ENCODE peak calls at places on chromosomes 3 and 15, in nine cellular contexts. U is M059J, C is HT-29, O is H9, E is D341Med, T is ovary, D is GM20000, R is EH, A is astrocyte of the spinal cord. Y is an unnamed sample.

GRCh38 chr15:39575180-39575579 is 5.7 kb upstream of the THBS1 start:
- DNase-seq in C (no peak), U (no peak), A (no peak), D (no peak), R (no peak), T (no peak), O (no peak), E (no peak), Y (no peak)

GRCh38 chr3:73716418-73716817 is 91.7 kb upstream of the PDZRN3 start:
- DNase-seq in R (peak; percentile 72), O (no peak), T (no peak), A (peak; percentile 62), U (peak; percentile 31), D (no peak), E (no peak), C (no peak), Y (peak; percentile 32)

GRCh38 chr3:39447637-39448483 is 19.6 kb upstream of the MOBP start:
- DNase-seq in D (peak; percentile 85), U (peak; percentile 72), T (peak; percentile 54), A (peak; percentile 78), R (peak; percentile 81), E (peak; percentile 81), O (peak; percentile 82), C (peak; percentile 74), Y (peak; percentile 96)

GRCh38 chr3:133568294-133569014 is 5.0 kb upstream of the CDV3 start:
- DNase-seq in T (no peak), O (no peak), A (peak; percentile 87), R (peak; percentile 95), D (no peak), U (peak; percentile 99), E (no peak), C (no peak), Y (peak; percentile 66)

GRCh38 chr3:188631291-188632010 is 477.5 kb downstream of the LPP start:
- DNase-seq in E (no peak), D (no peak), U (peak; percentile 89), T (no peak), C (no peak), R (peak; percentile 92), A (peak; percentile 81), O (no peak), Y (peak; percentile 64)

GRCh38 chr15:45179221-45179985 is 8.4 kb downstream of the SHF start:
- DNase-seq in D (peak; percentile 56), R (peak; percentile 22), O (peak; percentile 81), C (peak; percentile 92), E (peak; percentile 68), A (no peak), U (peak; percentile 42), T (no peak), Y (peak; percentile 42)

GRCh38 chr3:126434931-126435411 is 40.3 kb downstream of the CFAP100 start:
- DNase-seq in O (peak; percentile 19), A (no peak), T (no peak), D (no peak), U (no peak), R (no peak), E (no peak), C (no peak), Y (no peak)

GRCh38 chr3:166114448-166114847 is 277.2 kb upstream of the BCHE start:
- DNase-seq in R (no peak), C (no peak), T (no peak), O (no peak), A (no peak), U (peak; percentile 9), E (no peak), D (no peak), Y (no peak)

GRCh38 chr3:124424396-124424795 is 305.9 kb upstream of the UMPS start:
- DNase-seq in C (no peak), O (no peak), A (no peak), U (no peak), R (no peak), D (no peak), T (no peak), E (peak; percentile 58), Y (no peak)

GRCh38 chr3:194397757-194398312 is 1.2 kb downstream of the GP5 start:
- DNase-seq in O (peak; percentile 66), U (no peak), D (peak; percentile 36), E (no peak), T (no peak), R (peak; percentile 23), A (peak; percentile 10), C (no peak), Y (no peak)

GRCh38 chr3:185572183-185572582 is 13.9 kb upstream of the SENP2 start:
- DNase-seq in R (no peak), E (no peak), O (no peak), D (no peak), U (no peak), A (no peak), T (no peak), C (no peak), Y (no peak)

GRCh38 chr3:172261053-172261452 is 187.2 kb downstream of the GHSR start:
- DNase-seq in E (no peak), O (no peak), A (no peak), D (no peak), C (no peak), U (no peak), T (no peak), R (no peak), Y (no peak)

GRCh38 chr3:193347507-193348501 is 30.7 kb downstream of the ATP13A5 start:
- DNase-seq in E (no peak), C (no peak), A (peak; percentile 8), D (no peak), O (peak; percentile 37), T (no peak), R (no peak), U (peak; percentile 23), Y (no peak)

GRCh38 chr15:71538181-71538580 is 272.2 kb upstream of the NR2E3 start:
- DNase-seq in E (no peak), O (no peak), D (no peak), R (no peak), U (peak; percentile 28), C (no peak), A (peak; percentile 24), T (no peak), Y (no peak)

GRCh38 chr3:154182322-154182922 is 61.2 kb downstream of the ARHGEF26 start:
- DNase-seq in U (no peak), R (no peak), D (no peak), C (no peak), A (no peak), O (no peak), T (no peak), E (no peak), Y (no peak)

GRCh38 chr15:38414351-38414750 is 39.6 kb upstream of the FAM98B start:
- DNase-seq in D (peak; percentile 19), R (peak; percentile 78), T (peak; percentile 64), U (peak; percentile 67), O (peak; percentile 56), C (peak; percentile 81), A (peak; percentile 81), E (peak; percentile 62), Y (peak; percentile 86)

GRCh38 chr15:67806539-67806935 is 18.8 kb upstream of the SKOR1 start:
- DNase-seq in U (no peak), T (no peak), A (no peak), D (no peak), C (no peak), E (no peak), R (no peak), O (peak; percentile 30), Y (no peak)

GRCh38 chr3:188780188-188781147 is 391.3 kb upstream of the TPRG1 start:
- DNase-seq in O (no peak), A (no peak), R (peak; percentile 39), C (no peak), E (no peak), U (no peak), D (no peak), T (no peak), Y (peak; percentile 26)